ENCODE peak calls at places on chromosomes 2 and 18, in four cellular contexts. G is BJ, C is ovary, V is fibroblast of lung. T is an unnamed sample. For H3K27me3, the result is how much of the 10 kb centered on the place peaks cover.

GRCh38 chr18:48949051-48949605 is 1.6 kb downstream of the SMAD7 start:
- DNase-seq in G (no peak), C (peak), V (no peak), T (no peak)

GRCh38 chr2:2689313-2689712 is 358.2 kb upstream of the MYT1L start:
- DNase-seq in G (no peak), C (no peak), V (no peak), T (no peak)

GRCh38 chr2:187174582-187174981 is 273.5 kb downstream of the CALCRL start:
- DNase-seq in G (no peak), C (no peak), V (no peak), T (no peak)

GRCh38 chr2:134167015-134167414 is 86.9 kb upstream of the MGAT5 start:
- DNase-seq in G (no peak), C (no peak), V (peak), T (no peak)

GRCh38 chr2:175871949-175872348 is 130.1 kb downstream of the LNPK start:
- DNase-seq in G (no peak), C (no peak), V (no peak), T (no peak)

GRCh38 chr18:33440011-33440383 is 524 bp downstream of the CCDC178 start:
- DNase-seq in G (no peak), C (peak), V (peak), T (peak)

GRCh38 chr2:177711472-177712276 is 319.1 kb downstream of the AGPS start:
- DNase-seq in G (no peak), C (no peak), V (no peak), T (no peak)

GRCh38 chr2:15890936-15891905 is 49.1 kb upstream of the MYCN start:
- DNase-seq in G (no peak), C (no peak), V (no peak), T (no peak)

GRCh38 chr2:228657807-228658402 is 476.4 kb upstream of the SPHKAP start:
- DNase-seq in G (no peak), C (no peak), V (peak), T (no peak)

GRCh38 chr2:42102606-42103450 is 55.0 kb downstream of the PKDCC start:
- DNase-seq in G (no peak), C (peak), V (no peak), T (peak)

GRCh38 chr2:139155991-139156390 is 375.8 kb upstream of the NXPH2 start:
- DNase-seq in G (no peak), C (no peak), V (no peak), T (no peak)

GRCh38 chr18:10499230-10499629 is 26.6 kb upstream of the NAPG start:
- DNase-seq in G (no peak), C (no peak), V (no peak), T (no peak)

GRCh38 chr2:199869653-199870052 is 18.7 kb upstream of the FTCDNL1 start:
- DNase-seq in G (no peak), C (no peak), V (no peak), T (no peak)
- H3K4me3 ChIP-seq in G (no peak), C (no peak), V (no peak), T (no peak)

GRCh38 chr2:31013311-31013710 is 124.9 kb downstream of the GALNT14 start:
- DNase-seq in G (no peak), C (no peak), V (no peak), T (no peak)

GRCh38 chr2:31011565-31011964 is 126.7 kb downstream of the GALNT14 start:
- DNase-seq in G (no peak), C (no peak), V (no peak), T (no peak)

GRCh38 chr2:31004252-31004651 is 134.0 kb downstream of the GALNT14 start:
- DNase-seq in G (no peak), C (no peak), V (no peak), T (no peak)

GRCh38 chr2:31012384-31012783 is 125.9 kb downstream of the GALNT14 start:
- DNase-seq in G (no peak), C (no peak), V (no peak), T (no peak)

GRCh38 chr2:31008571-31009114 is 129.6 kb downstream of the GALNT14 start:
- DNase-seq in G (no peak), C (no peak), V (no peak), T (no peak)
- TF ChIP-seq CTCF in G (no peak), C (no peak), V (no peak), T (no peak)

DNA sequence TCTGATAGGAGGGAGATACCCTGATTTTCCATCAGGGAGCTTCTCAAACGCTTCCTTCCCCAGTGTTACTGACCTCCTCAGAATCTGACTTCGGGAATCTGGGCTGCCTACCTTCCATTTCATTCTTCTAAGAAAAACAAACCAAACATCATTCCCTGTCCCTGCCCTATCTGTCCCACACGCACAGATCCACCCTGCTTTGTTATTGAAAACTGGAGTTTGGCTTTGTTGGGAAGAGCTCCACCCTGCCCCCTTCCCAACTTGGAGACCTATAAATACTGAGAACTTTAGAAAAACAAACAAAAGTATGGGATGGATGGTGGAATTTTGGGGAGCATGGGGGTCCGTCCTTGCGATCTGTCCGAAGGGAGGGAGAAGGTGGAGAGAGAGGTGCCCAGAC is 135.7 kb upstream of the SIX3 start:
- DNase-seq in G (no peak), C (no peak), V (no peak), T (no peak)
- H3K27me3 ChIP-seq in G (under half), C (under half), V (half or more), T (under half)

DNA sequence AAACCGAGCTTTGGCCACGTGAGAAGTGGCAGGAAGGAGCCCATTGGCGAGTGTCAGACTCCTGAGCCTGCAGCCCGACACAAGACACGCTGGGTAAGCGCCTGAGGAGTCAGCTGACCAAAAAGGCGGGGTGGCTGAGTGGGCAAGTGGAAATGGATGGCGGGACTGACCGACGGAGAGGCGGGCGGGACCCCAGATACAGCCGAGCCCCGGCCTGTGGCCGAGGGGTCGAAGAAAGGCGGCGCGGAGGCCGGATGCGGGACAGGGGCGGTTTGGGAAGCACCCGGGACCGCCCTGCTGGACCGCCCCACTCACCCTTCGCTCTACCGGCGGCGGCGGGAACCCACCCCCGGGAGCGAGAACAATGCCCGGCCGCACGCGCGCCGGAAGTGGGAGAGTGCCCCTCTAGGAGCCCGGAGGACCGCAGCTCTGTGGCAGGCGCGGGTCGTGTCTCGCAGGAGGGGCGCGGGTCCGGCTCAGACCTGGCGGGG is 22.8 kb downstream of the ZSCAN30 start:
- DNase-seq in G (no peak), C (peak), V (peak), T (peak)
- H3K4me3 ChIP-seq in G (peak), C (peak), V (peak), T (peak)

GRCh38 chr18:78085241-78086185 is 835.9 kb downstream of the GALR1 start:
- DNase-seq in G (no peak), C (no peak), V (no peak), T (no peak)

GRCh38 chr18:78090584-78090983 is 840.9 kb downstream of the GALR1 start:
- DNase-seq in G (no peak), C (no peak), V (no peak), T (no peak)

GRCh38 chr18:78082776-78083175 is 833.1 kb downstream of the GALR1 start:
- DNase-seq in G (no peak), C (no peak), V (no peak), T (no peak)

GRCh38 chr18:78086931-78087330 is 837.3 kb downstream of the GALR1 start:
- DNase-seq in G (no peak), C (no peak), V (no peak), T (no peak)

GRCh38 chr18:78087338-78087737 is 837.7 kb downstream of the GALR1 start:
- DNase-seq in G (no peak), C (no peak), V (no peak), T (no peak)
- TF ChIP-seq CTCF in G (no peak), C (no peak), V (no peak), T (no peak)

DNA sequence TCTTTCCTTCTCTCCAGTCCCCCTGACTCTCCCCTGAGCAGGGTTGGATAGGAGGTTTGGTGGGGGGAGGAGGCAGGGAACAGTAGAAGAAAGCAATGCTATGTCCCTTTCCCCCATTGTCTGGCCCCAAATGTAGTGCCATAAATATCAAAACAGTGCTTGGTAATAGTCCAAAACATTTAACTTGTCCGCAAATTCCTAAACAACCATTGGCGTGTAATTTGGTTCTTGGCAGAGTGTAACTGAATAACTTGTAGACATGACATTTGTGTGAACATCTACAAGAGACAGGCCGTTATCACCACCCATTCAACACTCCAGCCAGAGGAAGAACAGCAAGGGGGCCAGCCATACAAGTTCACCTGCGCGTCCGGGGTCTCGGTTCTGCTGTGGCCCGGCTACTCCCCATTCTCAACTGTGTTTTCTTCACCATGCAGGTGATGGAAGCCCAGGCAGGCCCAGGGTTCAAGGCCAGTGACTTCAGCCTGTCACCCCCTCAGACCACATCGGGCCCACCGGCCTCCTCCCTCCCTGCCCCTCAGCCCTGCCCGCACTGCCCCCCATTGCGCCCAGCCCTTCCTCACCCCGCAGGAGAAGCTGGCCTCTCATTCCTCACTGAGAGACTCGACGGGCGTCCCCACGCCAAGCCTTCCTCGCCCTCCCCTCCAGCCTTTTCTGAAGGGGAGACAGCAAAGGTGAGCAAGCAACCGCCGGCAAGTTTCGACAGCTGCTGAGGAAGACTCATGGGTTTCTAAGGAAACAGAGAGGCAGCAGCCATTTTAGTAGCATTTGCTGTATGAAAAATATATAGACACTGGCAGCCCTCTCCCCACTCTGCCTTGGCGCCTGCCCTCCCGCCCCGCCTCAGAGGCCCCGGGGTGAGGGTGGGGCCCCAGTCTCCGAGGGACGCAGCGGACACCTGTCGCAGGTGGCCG is 667 bp upstream of the RAPGEF4 start:
- DNase-seq in G (no peak), C (no peak), V (peak), T (peak)
- H3K27me3 ChIP-seq in G (under half), C (under half), V (under half), T (under half)

DNA sequence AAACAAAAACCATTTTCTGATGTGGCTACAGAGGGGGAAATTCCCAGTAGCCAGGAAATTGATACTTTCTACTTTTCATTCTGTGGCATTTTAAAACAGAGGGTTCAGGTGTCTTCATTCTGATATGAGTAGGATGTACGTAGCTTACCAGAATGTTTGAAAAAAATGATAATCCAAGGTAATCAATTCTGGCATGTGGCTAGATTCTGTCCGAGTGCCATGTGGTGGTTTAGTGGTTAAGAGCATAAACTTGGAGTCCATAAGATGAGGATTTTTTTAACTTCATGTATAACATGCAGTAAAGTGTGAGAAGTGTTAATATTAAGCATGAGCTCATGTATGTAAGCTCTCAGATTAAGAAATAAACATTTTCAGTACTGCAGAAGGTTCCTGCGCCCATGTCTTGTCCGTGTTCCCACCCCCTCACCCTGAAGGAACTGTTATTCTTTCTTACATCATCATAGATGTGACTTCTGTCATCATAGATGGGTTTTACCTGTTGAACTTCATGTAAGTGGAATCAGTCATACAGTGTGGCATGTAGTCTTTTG is 4.5 kb downstream of the B3GNT2 start:
- DNase-seq in G (no peak), C (no peak), V (no peak), T (no peak)
- H3K4me3 ChIP-seq in G (no peak), C (no peak), V (no peak), T (no peak)

GRCh38 chr2:72136349-72136748 is 11.3 kb downstream of the CYP26B1 start:
- DNase-seq in G (no peak), C (no peak), V (no peak), T (no peak)

GRCh38 chr2:72138011-72138881 is 9.4 kb downstream of the CYP26B1 start:
- DNase-seq in G (no peak), C (peak), V (no peak), T (no peak)

GRCh38 chr2:72136933-72137497 is 10.6 kb downstream of the CYP26B1 start:
- DNase-seq in G (no peak), C (no peak), V (no peak), T (no peak)

GRCh38 chr2:72138921-72139381 is 8.7 kb downstream of the CYP26B1 start:
- DNase-seq in G (no peak), C (peak), V (no peak), T (no peak)

GRCh38 chr2:72137498-72138010 is 10.1 kb downstream of the CYP26B1 start:
- DNase-seq in G (no peak), C (peak), V (peak), T (no peak)
- TF ChIP-seq CTCF in G (peak), C (peak), V (peak), T (peak)

GRCh38 chr2:137115081-137115713 is 349.9 kb downstream of the THSD7B start:
- DNase-seq in G (no peak), C (no peak), V (no peak), T (no peak)
- H3K27me3 ChIP-seq in G (under half), C (under half), V (under half), T (under half)

T was measured in pancreas.